ENCODE peak calls at places on chromosomes 6 and 20, in five cellular contexts. One of them, this sample, is unnamed.

GRCh38 chr20:22402990-22403859 is 181.1 kb downstream of the FOXA2 start:
- DNase-seq in stomach: no peak
- DNase-seq in esophagus squamous epithelium: no peak
- DNase-seq in neuronal stem cell: peak; percentile 30
- DNase-seq in endothelial cell of umbilical vein: no peak
- DNase-seq in this sample: no peak

GRCh38 chr6:166675736-166676135 is 48.7 kb upstream of the RPS6KA2 start:
- DNase-seq in endothelial cell of umbilical vein: no peak
- DNase-seq in esophagus squamous epithelium: no peak
- DNase-seq in neuronal stem cell: no peak
- DNase-seq in stomach: no peak
- DNase-seq in this sample: peak; percentile 40

GRCh38 chr6:12627053-12627452 is 89.5 kb upstream of the PHACTR1 start:
- DNase-seq in endothelial cell of umbilical vein: no peak
- DNase-seq in esophagus squamous epithelium: no peak
- DNase-seq in stomach: no peak
- DNase-seq in neuronal stem cell: no peak
- DNase-seq in this sample: no peak

GRCh38 chr6:166005846-166006592 is 161.6 kb downstream of the TBXT start:
- DNase-seq in esophagus squamous epithelium: no peak
- DNase-seq in stomach: peak; percentile 48
- DNase-seq in neuronal stem cell: no peak
- DNase-seq in endothelial cell of umbilical vein: no peak
- DNase-seq in this sample: no peak

GRCh38 chr6:90198758-90199425 is 97.8 kb downstream of the BACH2 start:
- DNase-seq in endothelial cell of umbilical vein: no peak
- DNase-seq in stomach: no peak
- DNase-seq in neuronal stem cell: no peak
- DNase-seq in esophagus squamous epithelium: no peak
- DNase-seq in this sample: no peak

GRCh38 chr20:19120569-19120968 is 91.9 kb upstream of the SLC24A3 start:
- DNase-seq in esophagus squamous epithelium: no peak
- DNase-seq in stomach: no peak
- DNase-seq in endothelial cell of umbilical vein: no peak
- DNase-seq in neuronal stem cell: no peak
- DNase-seq in this sample: no peak

GRCh38 chr20:50199703-50200102 is 9.1 kb downstream of the CEBPB start:
- DNase-seq in neuronal stem cell: no peak
- DNase-seq in endothelial cell of umbilical vein: no peak
- DNase-seq in stomach: no peak
- DNase-seq in esophagus squamous epithelium: no peak
- DNase-seq in this sample: no peak

GRCh38 chr6:20605581-20605980 is 71.3 kb downstream of the CDKAL1 start:
- DNase-seq in neuronal stem cell: no peak
- DNase-seq in esophagus squamous epithelium: no peak
- DNase-seq in endothelial cell of umbilical vein: no peak
- DNase-seq in stomach: no peak
- DNase-seq in this sample: no peak

GRCh38 chr20:50193851-50194830 is 3.5 kb downstream of the CEBPB start:
- DNase-seq in neuronal stem cell: no peak
- DNase-seq in stomach: no peak
- DNase-seq in endothelial cell of umbilical vein: no peak
- DNase-seq in esophagus squamous epithelium: no peak
- DNase-seq in this sample: no peak

GRCh38 chr20:13101276-13101675 is 92.5 kb downstream of the SPTLC3 start:
- DNase-seq in neuronal stem cell: no peak
- DNase-seq in endothelial cell of umbilical vein: no peak
- DNase-seq in stomach: no peak
- DNase-seq in esophagus squamous epithelium: no peak
- DNase-seq in this sample: no peak

GRCh38 chr20:36666181-36666740 is 20.3 kb upstream of the SLA2 start:
- DNase-seq in neuronal stem cell: no peak
- DNase-seq in esophagus squamous epithelium: no peak
- DNase-seq in endothelial cell of umbilical vein: peak; percentile 20
- DNase-seq in stomach: no peak
- DNase-seq in this sample: no peak

GRCh38 chr6:11783524-11784064 is 5.0 kb upstream of the ADTRP start:
- DNase-seq in stomach: no peak
- DNase-seq in endothelial cell of umbilical vein: no peak
- DNase-seq in esophagus squamous epithelium: no peak
- DNase-seq in neuronal stem cell: no peak
- DNase-seq in this sample: no peak

GRCh38 chr6:119174879-119175817 is 96.7 kb upstream of the FAM184A start:
- DNase-seq in esophagus squamous epithelium: no peak
- DNase-seq in endothelial cell of umbilical vein: peak; percentile 7
- DNase-seq in neuronal stem cell: no peak
- DNase-seq in stomach: no peak
- DNase-seq in this sample: no peak

GRCh38 chr20:5667703-5668528 is 82.3 kb upstream of the SHLD1 start:
- DNase-seq in stomach: no peak
- DNase-seq in endothelial cell of umbilical vein: no peak
- DNase-seq in neuronal stem cell: no peak
- DNase-seq in esophagus squamous epithelium: no peak
- DNase-seq in this sample: no peak

GRCh38 chr6:113361014-113361645 is 496.0 kb upstream of the MARCKS start:
- DNase-seq in esophagus squamous epithelium: no peak
- DNase-seq in endothelial cell of umbilical vein: peak; percentile 48
- DNase-seq in stomach: no peak
- DNase-seq in neuronal stem cell: no peak
- DNase-seq in this sample: no peak

GRCh38 chr20:32972181-32973076 is 31.8 kb downstream of the SUN5 start:
- DNase-seq in neuronal stem cell: no peak
- DNase-seq in esophagus squamous epithelium: peak; percentile 18
- DNase-seq in endothelial cell of umbilical vein: peak; percentile 8
- DNase-seq in stomach: no peak
- DNase-seq in this sample: peak; percentile 92

GRCh38 chr6:51704932-51705540 is 382.4 kb downstream of the PKHD1 start:
- DNase-seq in neuronal stem cell: no peak
- DNase-seq in endothelial cell of umbilical vein: no peak
- DNase-seq in esophagus squamous epithelium: no peak
- DNase-seq in stomach: no peak
- DNase-seq in this sample: no peak

GRCh38 chr6:28488916-28489365 is 26.7 kb downstream of the GPX6 start:
- DNase-seq in stomach: no peak
- DNase-seq in endothelial cell of umbilical vein: peak; percentile 67
- DNase-seq in neuronal stem cell: peak; percentile 57
- DNase-seq in esophagus squamous epithelium: no peak
- DNase-seq in this sample: no peak

GRCh38 chr6:137698636-137699035 is 168.4 kb upstream of the TNFAIP3 start:
- DNase-seq in neuronal stem cell: no peak
- DNase-seq in endothelial cell of umbilical vein: peak; percentile 69
- DNase-seq in stomach: no peak
- DNase-seq in esophagus squamous epithelium: no peak
- DNase-seq in this sample: no peak

GRCh38 chr6:44126320-44127149 is 717 bp downstream of the MRPL14 start:
- DNase-seq in endothelial cell of umbilical vein: peak; percentile 66
- DNase-seq in esophagus squamous epithelium: no peak
- DNase-seq in neuronal stem cell: peak; percentile 49
- DNase-seq in stomach: peak; percentile 41
- DNase-seq in this sample: peak; percentile 68

GRCh38 chr6:50305660-50306059 is 255.9 kb upstream of the DEFB112 start:
- DNase-seq in endothelial cell of umbilical vein: no peak
- DNase-seq in esophagus squamous epithelium: no peak
- DNase-seq in neuronal stem cell: no peak
- DNase-seq in stomach: no peak
- DNase-seq in this sample: no peak

GRCh38 chr6:129501401-129502051 is 208.5 kb downstream of the ARHGAP18 start:
- DNase-seq in endothelial cell of umbilical vein: peak; percentile 61
- DNase-seq in neuronal stem cell: no peak
- DNase-seq in stomach: peak; percentile 33
- DNase-seq in esophagus squamous epithelium: no peak
- DNase-seq in this sample: peak; percentile 58

GRCh38 chr6:5124526-5124925 is 39.4 kb downstream of the PPP1R3G start:
- DNase-seq in neuronal stem cell: no peak
- DNase-seq in endothelial cell of umbilical vein: no peak
- DNase-seq in stomach: no peak
- DNase-seq in esophagus squamous epithelium: no peak
- DNase-seq in this sample: no peak

GRCh38 chr20:31815408-31816188 is 3.6 kb upstream of the MYLK2 start:
- DNase-seq in neuronal stem cell: no peak
- DNase-seq in endothelial cell of umbilical vein: no peak
- DNase-seq in esophagus squamous epithelium: no peak
- DNase-seq in stomach: no peak
- DNase-seq in this sample: no peak

DNA sequence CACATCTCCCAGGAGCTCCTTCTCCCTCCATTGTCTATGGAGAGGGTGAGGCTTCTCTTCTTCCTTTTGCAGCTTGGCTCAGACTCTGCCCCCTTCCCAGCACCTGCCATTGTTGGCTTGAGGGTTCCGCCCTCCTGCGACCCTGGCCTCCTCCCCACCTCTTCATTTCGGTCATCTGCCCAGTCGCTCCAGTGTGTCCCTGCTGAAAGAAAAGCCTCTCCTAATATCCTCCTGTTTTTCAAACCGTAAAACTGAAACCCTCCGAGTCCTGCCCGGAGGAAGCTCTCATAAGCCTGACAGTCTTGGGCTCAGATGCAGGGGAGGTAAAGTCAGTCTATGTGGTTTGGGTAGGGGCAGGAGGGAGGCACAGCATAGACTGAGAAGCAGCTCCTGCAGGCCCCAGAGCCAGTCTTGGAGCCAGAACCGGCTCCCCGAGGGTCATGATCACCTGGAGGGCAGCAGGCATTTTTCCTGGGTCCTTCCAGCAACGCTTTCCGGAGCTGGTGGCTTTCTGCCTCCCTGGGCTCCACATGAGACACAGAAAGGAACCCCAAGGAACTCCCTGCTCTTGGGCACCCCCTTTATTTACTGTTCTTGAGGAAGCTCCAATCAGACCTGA is 235.1 kb downstream of the SMOC2 start:
- DNase-seq in stomach: no peak
- DNase-seq in neuronal stem cell: no peak
- DNase-seq in endothelial cell of umbilical vein: no peak
- DNase-seq in esophagus squamous epithelium: no peak
- DNase-seq in this sample: no peak
- H3K9me3 ChIP-seq in stomach: no peaks in the 10 kb centered on the region
- H3K9me3 ChIP-seq in neuronal stem cell: peaks cover 1% of the 10 kb centered on the region
- H3K9me3 ChIP-seq in endothelial cell of umbilical vein: peaks cover 7% of the 10 kb centered on the region
- H3K9me3 ChIP-seq in esophagus squamous epithelium: no peaks in the 10 kb centered on the region
- H3K9me3 ChIP-seq in this sample: no peaks in the 10 kb centered on the region

GRCh38 chr6:33430991-33431879 is 11.4 kb downstream of the SYNGAP1 start:
- DNase-seq in esophagus squamous epithelium: no peak
- DNase-seq in stomach: peak; percentile 43
- DNase-seq in endothelial cell of umbilical vein: peak; percentile 53
- DNase-seq in neuronal stem cell: peak; percentile 83
- DNase-seq in this sample: peak; percentile 82
- H3K4me3 ChIP-seq in esophagus squamous epithelium: no peak overlapping the region
- H3K4me3 ChIP-seq in stomach: peak overlapping the region; percentile 7
- H3K4me3 ChIP-seq in endothelial cell of umbilical vein: no peak overlapping the region
- H3K4me3 ChIP-seq in neuronal stem cell: peak overlapping the region; percentile 42
- H3K4me3 ChIP-seq in this sample: peak overlapping the region; percentile 28

GRCh38 chr20:56833427-56833826 is 204.3 kb downstream of the TFAP2C start:
- DNase-seq in endothelial cell of umbilical vein: no peak
- DNase-seq in stomach: no peak
- DNase-seq in neuronal stem cell: no peak
- DNase-seq in esophagus squamous epithelium: no peak
- DNase-seq in this sample: no peak
- H3K27me3 ChIP-seq in endothelial cell of umbilical vein: no peaks in the 10 kb centered on the region
- H3K27me3 ChIP-seq in stomach: peaks cover 17% of the 10 kb centered on the region
- H3K27me3 ChIP-seq in neuronal stem cell: no peaks in the 10 kb centered on the region
- H3K27me3 ChIP-seq in esophagus squamous epithelium: no peaks in the 10 kb centered on the region
- H3K27me3 ChIP-seq in this sample: no peaks in the 10 kb centered on the region

GRCh38 chr6:364609-365540 is 26.7 kb upstream of the IRF4 start:
- DNase-seq in endothelial cell of umbilical vein: no peak
- DNase-seq in stomach: no peak
- DNase-seq in esophagus squamous epithelium: no peak
- DNase-seq in neuronal stem cell: no peak
- DNase-seq in this sample: no peak

GRCh38 chr6:367891-368630 is 23.5 kb upstream of the IRF4 start:
- DNase-seq in esophagus squamous epithelium: no peak
- DNase-seq in endothelial cell of umbilical vein: no peak
- DNase-seq in stomach: no peak
- DNase-seq in neuronal stem cell: no peak
- DNase-seq in this sample: no peak

GRCh38 chr6:365835-366234 is 25.7 kb upstream of the IRF4 start:
- DNase-seq in neuronal stem cell: no peak
- DNase-seq in stomach: no peak
- DNase-seq in esophagus squamous epithelium: no peak
- DNase-seq in endothelial cell of umbilical vein: no peak
- DNase-seq in this sample: no peak

GRCh38 chr6:366389-366788 is 25.2 kb upstream of the IRF4 start:
- DNase-seq in endothelial cell of umbilical vein: no peak
- DNase-seq in neuronal stem cell: no peak
- DNase-seq in stomach: no peak
- DNase-seq in esophagus squamous epithelium: no peak
- DNase-seq in this sample: no peak

DNA sequence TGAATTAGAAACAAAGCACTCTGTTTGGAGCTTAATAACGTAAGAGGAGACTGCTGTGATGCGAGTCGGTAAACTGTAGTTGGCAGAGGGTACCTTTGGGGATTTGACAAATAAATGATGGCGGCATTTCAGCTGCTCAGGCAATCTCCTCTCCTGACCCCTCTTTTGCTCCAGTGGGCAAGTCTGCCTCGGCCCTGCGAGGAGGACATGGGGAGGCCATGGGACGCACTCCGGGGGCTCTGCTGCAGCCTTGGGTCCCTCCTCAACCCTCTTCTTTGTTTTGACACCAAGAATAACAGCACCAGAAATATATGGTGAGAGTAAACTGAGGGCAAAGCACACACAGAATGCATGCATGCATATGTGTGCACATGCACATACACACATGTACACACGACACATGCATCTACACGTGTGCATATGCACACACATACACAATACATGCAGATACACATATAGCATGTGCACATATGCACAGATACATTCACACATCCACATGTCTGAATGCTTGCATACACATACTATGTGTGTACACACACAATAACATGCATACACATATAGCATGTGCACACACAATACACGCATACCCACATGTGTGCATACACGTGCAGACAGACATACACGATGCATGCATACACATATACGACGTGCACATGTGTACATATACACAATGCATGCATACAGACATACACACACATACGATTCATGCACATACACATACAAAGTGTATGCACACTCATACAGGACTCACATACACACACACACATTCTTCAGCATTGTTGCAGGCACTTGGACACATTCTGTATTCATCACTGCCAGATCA is 24.4 kb upstream of the IRF4 start:
- DNase-seq in stomach: no peak
- DNase-seq in neuronal stem cell: no peak
- DNase-seq in endothelial cell of umbilical vein: no peak
- DNase-seq in esophagus squamous epithelium: no peak
- DNase-seq in this sample: peak; percentile 39
- H3K9me3 ChIP-seq in stomach: peaks cover 32% of the 10 kb centered on the region
- H3K9me3 ChIP-seq in neuronal stem cell: peaks cover 32% of the 10 kb centered on the region
- H3K9me3 ChIP-seq in endothelial cell of umbilical vein: peaks cover 5% of the 10 kb centered on the region
- H3K9me3 ChIP-seq in esophagus squamous epithelium: peaks cover 19% of the 10 kb centered on the region
- H3K9me3 ChIP-seq in this sample: no peaks in the 10 kb centered on the region